ENCODE peak calls at places on chromosomes 6 and 20, in four cellular contexts. F is HepG2, Q is GM12878, X is K562. P is an unnamed sample.

GRCh38 chr6:45990162-45990561 is 25.5 kb downstream of the CLIC5 start:
- DNase-seq in F (no peak), Q (no peak), X (no peak), P (no peak)

GRCh38 chr20:45963059-45964011 is 8.7 kb downstream of the ZNF335 start:
- DNase-seq in F (peak), Q (no peak), X (no peak), P (no peak)

GRCh38 chr6:80154160-80154559 is 47.7 kb downstream of the BCKDHB start:
- DNase-seq in F (no peak), Q (no peak), X (no peak), P (no peak)

GRCh38 chr20:22245139-22245538 is 339.2 kb downstream of the FOXA2 start:
- DNase-seq in F (peak), Q (no peak), X (no peak), P (no peak)

GRCh38 chr6:152441892-152442291 is 195.3 kb downstream of the SYNE1 start:
- DNase-seq in F (no peak), Q (no peak), X (no peak), P (no peak)

GRCh38 chr6:163630096-163630495 is 215.6 kb downstream of the QKI start:
- DNase-seq in F (no peak), Q (no peak), X (no peak), P (no peak)

GRCh38 chr20:51096571-51097267 is 73.8 kb upstream of the KCNG1 start:
- DNase-seq in F (no peak), Q (no peak), X (no peak), P (no peak)

GRCh38 chr20:6575912-6576391 is 191.5 kb upstream of the BMP2 start:
- DNase-seq in F (peak), Q (peak), X (no peak), P (no peak)

GRCh38 chr6:5517781-5518180 is 256.5 kb downstream of the FARS2 start:
- DNase-seq in F (no peak), Q (no peak), X (no peak), P (no peak)

GRCh38 chr20:33242319-33243100 is 6.7 kb downstream of the BPIFA1 start:
- DNase-seq in F (no peak), Q (no peak), X (no peak), P (no peak)

GRCh38 chr6:122276637-122277036 is 122.8 kb upstream of the HSF2 start:
- DNase-seq in F (no peak), Q (no peak), X (no peak), P (no peak)

GRCh38 chr6:71119560-71119959 is 162.7 kb upstream of the B3GAT2 start:
- DNase-seq in F (no peak), Q (no peak), X (no peak), P (no peak)

GRCh38 chr6:75882734-75883133 is 133.7 kb downstream of the MYO6 start:
- DNase-seq in F (no peak), Q (no peak), X (no peak), P (no peak)

GRCh38 chr6:137792160-137793033 is 74.7 kb upstream of the TNFAIP3 start:
- DNase-seq in F (no peak), Q (no peak), X (no peak), P (no peak)

GRCh38 chr20:25140968-25141367 is 54.5 kb upstream of the ENTPD6 start:
- DNase-seq in F (no peak), Q (no peak), X (no peak), P (no peak)

GRCh38 chr6:114096553-114097172 is 125.7 kb upstream of the HDAC2 start:
- DNase-seq in F (peak), Q (no peak), X (peak), P (no peak)

GRCh38 chr20:11935212-11935611 is 17.5 kb downstream of the BTBD3 start:
- DNase-seq in F (no peak), Q (no peak), X (no peak), P (no peak)

GRCh38 chr6:125153541-125154183 is at the start of gene TPD52L1:
- DNase-seq in F (peak), Q (no peak), X (peak), P (peak)

GRCh38 chr6:147421903-147422302 is 86.6 kb upstream of the SAMD5 start:
- DNase-seq in F (no peak), Q (no peak), X (no peak), P (no peak)

DNA sequence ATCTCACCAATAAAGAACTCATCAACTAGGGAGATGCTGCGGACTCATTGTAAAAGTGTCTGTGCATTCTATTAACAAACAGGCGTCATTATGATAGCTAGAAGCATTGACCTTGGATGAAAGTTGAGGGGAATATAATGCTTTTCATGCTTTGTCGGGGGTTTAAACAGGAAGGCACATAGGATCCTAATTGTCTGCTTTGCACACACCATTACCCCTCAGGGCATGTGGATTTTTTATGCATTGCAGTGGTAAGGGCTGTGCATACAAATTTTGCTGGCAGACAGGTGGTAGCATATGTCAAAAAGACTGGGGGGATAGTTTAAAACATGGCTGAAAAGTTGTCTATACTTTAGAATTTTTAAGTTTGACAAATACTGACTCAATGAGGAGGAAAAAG is 447.9 kb upstream of the PLCB4 start:
- DNase-seq in F (no peak), Q (no peak), X (no peak), P (no peak)
- TF ChIP-seq ETV6 in F (no peak), Q (no peak), X (no peak), P (no peak)

GRCh38 chr6:107439418-107439817 is 19.9 kb downstream of the PDSS2 start:
- DNase-seq in F (no peak), Q (no peak), X (no peak), P (no peak)
- TF ChIP-seq TCF7 in F (no peak), Q (no peak), X (no peak), P (no peak)

GRCh38 chr6:9463311-9463710 is 951.6 kb downstream of the TFAP2A start:
- DNase-seq in F (no peak), Q (no peak), X (no peak), P (no peak)
- TF ChIP-seq SP1 in F (no peak), Q (no peak), X (no peak), P (no peak)

GRCh38 chr20:7672551-7672950 is 267.7 kb downstream of the HAO1 start:
- DNase-seq in F (no peak), Q (no peak), X (no peak), P (no peak)

GRCh38 chr20:7673841-7674240 is 266.4 kb downstream of the HAO1 start:
- DNase-seq in F (no peak), Q (no peak), X (no peak), P (no peak)
- TF ChIP-seq ETV6 in F (no peak), Q (no peak), X (no peak), P (no peak)

GRCh38 chr6:31578461-31579118 is 3.2 kb downstream of the TNF start:
- DNase-seq in F (no peak), Q (no peak), X (no peak), P (peak)

GRCh38 chr6:31578058-31578457 is 2.7 kb downstream of the TNF start:
- DNase-seq in F (no peak), Q (no peak), X (no peak), P (no peak)

GRCh38 chr6:31575952-31576684 is 753 bp downstream of the TNF start:
- DNase-seq in F (no peak), Q (no peak), X (no peak), P (no peak)

GRCh38 chr6:31575335-31575901 is at the start of gene TNF:
- DNase-seq in F (no peak), Q (peak), X (no peak), P (no peak)

DNA sequence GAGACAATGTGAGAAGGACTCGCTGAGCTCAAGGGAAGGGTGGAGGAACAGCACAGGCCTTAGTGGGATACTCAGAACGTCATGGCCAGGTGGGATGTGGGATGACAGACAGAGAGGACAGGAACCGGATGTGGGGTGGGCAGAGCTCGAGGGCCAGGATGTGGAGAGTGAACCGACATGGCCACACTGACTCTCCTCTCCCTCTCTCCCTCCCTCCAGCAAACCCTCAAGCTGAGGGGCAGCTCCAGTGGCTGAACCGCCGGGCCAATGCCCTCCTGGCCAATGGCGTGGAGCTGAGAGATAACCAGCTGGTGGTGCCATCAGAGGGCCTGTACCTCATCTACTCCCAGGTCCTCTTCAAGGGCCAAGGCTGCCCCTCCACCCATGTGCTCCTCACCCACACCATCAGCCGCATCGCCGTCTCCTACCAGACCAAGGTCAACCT is 1.6 kb downstream of the TNF start:
- DNase-seq in F (no peak), Q (no peak), X (no peak), P (no peak)
- TF ChIP-seq TCF7 in F (no peak), Q (no peak), X (no peak), P (no peak)

GRCh38 chr6:33296797-33297405 is 1.8 kb downstream of the RGL2 start:
- DNase-seq in F (no peak), Q (no peak), X (no peak), P (no peak)

GRCh38 chr6:33298773-33299236 is at the start of gene RGL2:
- DNase-seq in F (no peak), Q (no peak), X (peak), P (peak)

GRCh38 chr6:33299237-33299944 is 649 bp upstream of the RGL2 start:
- DNase-seq in F (peak), Q (peak), X (peak), P (peak)

GRCh38 chr6:33297406-33297955 is 1.3 kb downstream of the RGL2 start:
- DNase-seq in F (no peak), Q (no peak), X (peak), P (peak)

DNA sequence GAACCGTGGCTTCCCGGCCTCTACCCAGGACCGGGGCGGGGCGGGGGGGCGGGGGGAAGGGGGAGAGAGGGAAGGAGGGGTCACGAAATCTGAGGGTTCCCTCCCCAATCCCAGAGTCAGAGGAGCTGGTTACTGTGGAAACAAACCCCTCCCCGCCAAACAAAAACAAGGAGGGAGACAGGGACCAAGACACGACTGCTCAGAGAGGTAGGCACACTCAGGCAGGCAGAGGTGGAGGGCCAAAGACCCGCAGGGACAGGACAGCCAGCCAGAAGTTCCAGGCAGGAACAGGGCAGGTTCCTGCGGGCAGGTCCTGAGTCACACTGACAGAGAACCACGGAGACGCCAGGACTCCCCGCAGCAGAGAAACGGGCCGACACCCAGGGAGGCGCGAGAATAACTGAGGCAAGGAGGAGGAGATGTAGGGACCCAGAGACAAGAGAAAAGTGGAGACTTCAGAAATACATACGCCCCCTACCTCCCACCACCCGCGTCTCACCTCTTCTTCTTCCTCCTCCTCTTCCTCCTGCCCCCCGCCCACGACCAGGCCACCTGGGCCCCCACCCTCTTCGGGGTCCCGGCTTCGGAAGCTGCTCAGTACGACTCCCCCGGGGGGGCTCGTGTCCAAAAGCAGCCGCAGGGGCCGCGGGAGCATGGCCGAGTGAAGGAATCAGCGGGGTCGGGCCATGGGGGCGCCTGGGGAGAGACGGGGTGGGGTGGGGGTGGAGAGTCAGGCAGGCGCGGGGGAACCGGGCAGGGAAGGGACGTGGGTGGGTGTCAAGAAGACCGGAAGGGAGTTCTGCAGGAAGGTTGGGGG is 578 bp downstream of the RGL2 start:
- DNase-seq in F (peak), Q (no peak), X (peak), P (peak)
- TF ChIP-seq SP1 in F (no peak), Q (peak), X (peak), P (no peak)

GRCh38 chr20:63359937-63360849 is 956 bp downstream of the CHRNA4 start:
- DNase-seq in F (no peak), Q (no peak), X (no peak), P (no peak)

GRCh38 chr20:63363013-63363957 is 2.1 kb upstream of the CHRNA4 start:
- DNase-seq in F (no peak), Q (no peak), X (peak), P (no peak)

GRCh38 chr20:63362426-63363009 is 1.4 kb upstream of the CHRNA4 start:
- DNase-seq in F (no peak), Q (no peak), X (no peak), P (no peak)

GRCh38 chr20:63360850-63361497 is at the start of gene CHRNA4:
- DNase-seq in F (no peak), Q (no peak), X (no peak), P (peak)

DNA sequence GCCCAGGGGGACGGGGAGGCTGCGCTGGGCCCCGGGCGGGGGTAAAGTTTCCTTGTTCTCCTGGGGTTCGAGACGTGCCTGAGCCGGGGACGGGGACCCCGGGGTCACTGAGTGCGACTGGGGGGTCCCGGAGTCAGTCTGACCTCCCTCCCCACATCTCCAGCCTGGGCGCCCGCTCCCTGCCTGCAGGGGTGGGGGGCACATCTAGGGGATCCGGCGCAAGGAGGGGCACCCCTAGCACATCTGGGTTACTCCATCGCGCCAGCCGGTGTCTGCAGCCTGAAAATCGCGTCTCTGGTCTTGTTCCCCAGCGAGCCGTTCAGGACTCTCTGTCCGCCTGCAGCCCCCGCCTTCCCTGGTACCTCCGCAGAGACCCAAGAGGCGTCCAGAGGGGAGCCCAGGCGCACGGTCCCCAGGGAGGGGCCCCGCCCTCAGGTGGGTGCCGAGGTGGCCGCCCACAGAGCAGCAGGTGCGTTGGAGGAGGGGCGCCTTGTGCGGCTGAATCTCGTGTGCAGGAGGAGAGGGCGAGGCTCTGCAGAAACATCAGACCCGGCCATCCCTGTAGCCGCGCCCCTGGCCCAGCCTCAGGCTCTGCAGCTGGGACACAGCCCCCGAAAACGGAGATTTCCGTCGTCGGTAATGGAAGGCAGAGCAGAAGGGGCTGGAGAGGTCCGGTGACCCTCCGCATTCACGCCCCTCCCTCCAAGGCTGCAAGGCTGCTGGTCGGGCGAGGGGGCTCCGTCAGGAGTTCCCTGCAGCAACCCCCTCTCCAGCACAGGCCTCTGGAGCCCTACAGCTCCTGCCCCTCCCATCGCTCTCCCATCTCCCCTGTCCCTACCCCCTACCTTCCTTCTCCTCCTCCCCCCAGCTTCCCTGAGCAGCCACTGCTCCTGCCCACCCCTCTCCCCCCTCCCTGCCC is 617 bp upstream of the CHRNA4 start:
- DNase-seq in F (no peak), Q (no peak), X (no peak), P (peak)
- TF ChIP-seq ETV6 in F (no peak), Q (no peak), X (no peak), P (no peak)

GRCh38 chr6:118400582-118400981 is 147.5 kb upstream of the PLN start:
- DNase-seq in F (peak), Q (no peak), X (no peak), P (no peak)
- TF ChIP-seq TCF7 in F (no peak), Q (no peak), X (no peak), P (no peak)

GRCh38 chr6:42278131-42278853 is 60.6 kb upstream of the MRPS10 start:
- DNase-seq in F (no peak), Q (no peak), X (no peak), P (no peak)
- TF ChIP-seq SP1 in F (no peak), Q (no peak), X (no peak), P (no peak)

P was measured in WTC11.